ENCODE peak calls at places on chromosomes 5 and 9, in seven cellular contexts. K is brain microvascular endothelial cell, B is NCI-H2029 treated with DMSO at 0.1 percent for 48 hours, F is globus pallidus, Q is Daoy, R is lower lobe of right lung, V is tibial artery. J is an unnamed sample.

GRCh38 chr9:37413311-37413710 is 9.2 kb upstream of the GRHPR start:
- DNase-seq in R (no peak), F (no peak), Q (no peak), V (no peak), K (no peak), B (no peak), J (no peak)

GRCh38 chr9:16196206-16196605 is 643.4 kb downstream of the CCDC171 start:
- DNase-seq in F (no peak), V (no peak), Q (no peak), B (no peak), K (no peak), R (no peak), J (no peak)

GRCh38 chr5:140926903-140927573 is 939 bp downstream of the PCDHAC1 start:
- DNase-seq in K (no peak), B (peak; percentile 42), R (peak; percentile 54), Q (peak; percentile 61), F (no peak), V (no peak), J (peak; percentile 35)

GRCh38 chr5:9062873-9063272 is 483.0 kb downstream of the SEMA5A start:
- DNase-seq in Q (no peak), R (no peak), V (no peak), K (no peak), B (no peak), F (no peak), J (no peak)

GRCh38 chr9:12794024-12794799 is 19.4 kb downstream of the LURAP1L start:
- DNase-seq in Q (no peak), B (no peak), F (no peak), K (no peak), R (no peak), V (no peak), J (no peak)

GRCh38 chr5:10866913-10867312 is 105.9 kb upstream of the DAP start:
- DNase-seq in B (no peak), R (no peak), Q (no peak), V (no peak), F (no peak), K (no peak), J (no peak)

GRCh38 chr9:4923580-4924544 is 61.2 kb upstream of the JAK2 start:
- DNase-seq in Q (no peak), R (no peak), B (no peak), K (no peak), F (no peak), V (no peak), J (no peak)

GRCh38 chr5:175689147-175689991 is 31.5 kb downstream of the HRH2 start:
- DNase-seq in R (no peak), V (peak; percentile 78), Q (no peak), B (no peak), F (peak; percentile 47), K (peak; percentile 3), J (no peak)

GRCh38 chr9:34119713-34120112 is 6.8 kb downstream of the DCAF12 start:
- DNase-seq in R (no peak), Q (no peak), K (no peak), B (no peak), F (no peak), V (no peak), J (no peak)

GRCh38 chr5:142955628-142956027 is 185.5 kb downstream of the ARHGAP26 start:
- DNase-seq in K (no peak), B (no peak), F (no peak), Q (no peak), R (no peak), V (no peak), J (no peak)

GRCh38 chr9:33032292-33032691 is 7.2 kb downstream of the DNAJA1 start:
- DNase-seq in V (no peak), B (no peak), R (no peak), K (no peak), Q (no peak), F (no peak), J (no peak)

GRCh38 chr5:124179788-124180187 is 566.7 kb downstream of the ZNF608 start:
- DNase-seq in V (no peak), Q (no peak), K (no peak), F (no peak), R (no peak), B (no peak), J (no peak)